ENCODE peak calls at places on chromosomes 12 and 14, in six cellular contexts. One of them, this sample, is unnamed.

GRCh38 chr12:27709932-27710591 is 570 bp upstream of the MRPS35 start:
- DNase-seq in IMR-90: peak
- DNase-seq in trophoblast cell: peak
- DNase-seq in H1: no peak
- DNase-seq in H9: no peak
- DNase-seq in neuronal stem cell: no peak
- DNase-seq in this sample: no peak

GRCh38 chr14:44613061-44613712 is 106.1 kb upstream of the FSCB start:
- DNase-seq in IMR-90: no peak
- DNase-seq in trophoblast cell: no peak
- DNase-seq in H1: no peak
- DNase-seq in H9: no peak
- DNase-seq in neuronal stem cell: no peak
- DNase-seq in this sample: no peak

GRCh38 chr12:109959411-109960093 is 36.6 kb downstream of the GIT2 start:
- DNase-seq in IMR-90: no peak
- DNase-seq in trophoblast cell: no peak
- DNase-seq in H1: no peak
- DNase-seq in H9: no peak
- DNase-seq in neuronal stem cell: no peak
- DNase-seq in this sample: no peak

GRCh38 chr12:108399514-108399913 is 60.4 kb upstream of the CMKLR1 start:
- DNase-seq in IMR-90: no peak
- DNase-seq in trophoblast cell: no peak
- DNase-seq in H1: no peak
- DNase-seq in H9: no peak
- DNase-seq in neuronal stem cell: no peak
- DNase-seq in this sample: no peak

GRCh38 chr14:37559386-37559785 is 35.7 kb downstream of the FOXA1 start:
- DNase-seq in IMR-90: peak
- DNase-seq in trophoblast cell: no peak
- DNase-seq in H1: no peak
- DNase-seq in H9: no peak
- DNase-seq in neuronal stem cell: no peak
- DNase-seq in this sample: peak

GRCh38 chr14:49886523-49886922 is 6.4 kb upstream of the ARF6 start:
- DNase-seq in IMR-90: no peak
- DNase-seq in trophoblast cell: no peak
- DNase-seq in H1: no peak
- DNase-seq in H9: no peak
- DNase-seq in neuronal stem cell: no peak
- DNase-seq in this sample: no peak

GRCh38 chr12:51247523-51248206 is 9.0 kb downstream of the DAZAP2 start:
- DNase-seq in IMR-90: no peak
- DNase-seq in trophoblast cell: no peak
- DNase-seq in H1: no peak
- DNase-seq in H9: peak
- DNase-seq in neuronal stem cell: no peak
- DNase-seq in this sample: no peak

GRCh38 chr12:28708918-28709371 is 440.1 kb upstream of the FAR2 start:
- DNase-seq in IMR-90: peak
- DNase-seq in trophoblast cell: peak
- DNase-seq in H1: no peak
- DNase-seq in H9: no peak
- DNase-seq in neuronal stem cell: no peak
- DNase-seq in this sample: no peak

GRCh38 chr12:92396647-92397258 is 251.1 kb upstream of the BTG1 start:
- DNase-seq in IMR-90: peak
- DNase-seq in trophoblast cell: no peak
- DNase-seq in H1: no peak
- DNase-seq in H9: no peak
- DNase-seq in neuronal stem cell: no peak
- DNase-seq in this sample: no peak

GRCh38 chr14:72892879-72893635 is 844 bp downstream of the DPF3 start:
- DNase-seq in IMR-90: no peak
- DNase-seq in trophoblast cell: no peak
- DNase-seq in H1: no peak
- DNase-seq in H9: no peak
- DNase-seq in neuronal stem cell: no peak
- DNase-seq in this sample: no peak

GRCh38 chr12:113462117-113462774 is 9.4 kb downstream of the LHX5 start:
- DNase-seq in IMR-90: peak
- DNase-seq in trophoblast cell: peak
- DNase-seq in H1: no peak
- DNase-seq in H9: peak
- DNase-seq in neuronal stem cell: peak
- DNase-seq in this sample: peak

GRCh38 chr12:52837341-52837741 is 3.2 kb upstream of the KRT79 start:
- DNase-seq in IMR-90: peak
- DNase-seq in trophoblast cell: peak
- DNase-seq in H1: no peak
- DNase-seq in H9: peak
- DNase-seq in neuronal stem cell: no peak
- DNase-seq in this sample: peak

GRCh38 chr12:50947932-50948331 is 4.4 kb upstream of the HIGD1C start:
- DNase-seq in IMR-90: no peak
- DNase-seq in trophoblast cell: no peak
- DNase-seq in H1: no peak
- DNase-seq in H9: no peak
- DNase-seq in neuronal stem cell: no peak
- DNase-seq in this sample: no peak

GRCh38 chr14:103393687-103394626 is 8.7 kb downstream of the MARK3 start:
- DNase-seq in IMR-90: peak
- DNase-seq in trophoblast cell: no peak
- DNase-seq in H1: no peak
- DNase-seq in H9: no peak
- DNase-seq in neuronal stem cell: no peak
- DNase-seq in this sample: no peak

GRCh38 chr12:85676816-85677749 is 159.1 kb downstream of the RASSF9 start:
- DNase-seq in IMR-90: no peak
- DNase-seq in trophoblast cell: no peak
- DNase-seq in H1: no peak
- DNase-seq in H9: no peak
- DNase-seq in neuronal stem cell: no peak
- DNase-seq in this sample: no peak

GRCh38 chr12:81811778-81812125 is 52.6 kb upstream of the PPFIA2 start:
- DNase-seq in IMR-90: no peak
- DNase-seq in trophoblast cell: no peak
- DNase-seq in H1: no peak
- DNase-seq in H9: no peak
- DNase-seq in neuronal stem cell: no peak
- DNase-seq in this sample: no peak

GRCh38 chr12:75977952-75978671 is 53.5 kb downstream of the PHLDA1 start:
- DNase-seq in IMR-90: peak
- DNase-seq in trophoblast cell: peak
- DNase-seq in H1: peak
- DNase-seq in H9: no peak
- DNase-seq in neuronal stem cell: peak
- DNase-seq in this sample: peak

GRCh38 chr14:39102265-39102968 is 618 bp downstream of the SEC23A start:
- DNase-seq in IMR-90: peak
- DNase-seq in trophoblast cell: peak
- DNase-seq in H1: no peak
- DNase-seq in H9: no peak
- DNase-seq in neuronal stem cell: no peak
- DNase-seq in this sample: peak

GRCh38 chr12:107734139-107734538 is 26.8 kb downstream of the PRDM4 start:
- DNase-seq in IMR-90: no peak
- DNase-seq in trophoblast cell: no peak
- DNase-seq in H1: no peak
- DNase-seq in H9: no peak
- DNase-seq in neuronal stem cell: no peak
- DNase-seq in this sample: no peak

GRCh38 chr12:43282106-43282505 is 269.9 kb downstream of the ADAMTS20 start:
- DNase-seq in IMR-90: peak
- DNase-seq in trophoblast cell: no peak
- DNase-seq in H1: no peak
- DNase-seq in H9: no peak
- DNase-seq in neuronal stem cell: no peak
- DNase-seq in this sample: no peak

DNA sequence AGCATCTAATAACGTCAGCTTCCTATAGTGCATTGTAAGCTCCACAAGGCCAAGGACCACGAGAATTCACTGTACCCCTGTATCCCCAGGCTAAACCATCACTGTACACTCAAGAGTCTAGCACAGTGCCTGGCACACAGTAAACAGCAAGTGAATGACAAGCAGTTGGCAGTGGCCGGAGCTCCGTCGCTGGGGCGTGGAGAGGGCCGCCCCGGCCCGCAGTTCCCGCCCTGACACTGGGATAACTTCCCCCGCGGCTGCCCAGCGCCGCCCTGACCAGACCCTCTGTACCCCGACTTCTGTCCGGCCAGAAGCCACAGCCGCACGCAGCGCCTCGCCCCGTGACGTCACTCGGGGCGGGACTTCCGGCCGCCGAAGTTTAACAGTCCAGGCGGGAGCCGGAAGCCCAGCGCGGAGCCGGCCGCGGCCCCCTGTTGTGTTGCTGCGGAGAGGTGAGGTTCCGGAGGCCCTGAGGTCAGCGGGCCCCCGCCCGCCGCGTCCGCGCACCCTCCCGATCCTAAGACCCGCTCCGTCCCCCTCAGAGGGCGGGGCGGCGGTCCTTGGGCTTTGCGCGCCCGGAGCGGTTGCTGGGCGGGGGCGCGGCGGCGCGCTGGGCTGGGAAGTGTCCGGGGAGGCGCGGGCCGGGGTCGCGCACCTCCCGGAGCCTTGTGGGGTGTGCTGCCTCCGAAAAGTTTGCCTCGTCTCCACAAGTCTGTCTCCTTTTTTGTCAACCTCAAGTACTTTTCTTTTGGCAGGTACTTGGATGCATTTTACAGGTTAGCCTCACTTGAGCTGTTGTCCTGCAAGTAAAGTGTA is at the start of gene NEDD1:
- DNase-seq in IMR-90: peak
- DNase-seq in trophoblast cell: peak
- DNase-seq in H1: peak
- DNase-seq in H9: peak
- DNase-seq in neuronal stem cell: peak
- DNase-seq in this sample: peak
- H3K4ac ChIP-seq in IMR-90: peak
- H3K4ac ChIP-seq in trophoblast cell: peak
- H3K4ac ChIP-seq in H1: no peak
- H3K4ac ChIP-seq in H9: no peak
- H3K4ac ChIP-seq in neuronal stem cell: peak
- H3K4ac ChIP-seq in this sample: peak

GRCh38 chr12:130715150-130715995 is 726 bp downstream of the RIMBP2 start:
- DNase-seq in IMR-90: no peak
- DNase-seq in trophoblast cell: no peak
- DNase-seq in H1: no peak
- DNase-seq in H9: no peak
- DNase-seq in neuronal stem cell: no peak
- DNase-seq in this sample: peak

GRCh38 chr12:130713581-130713991 is 2.5 kb downstream of the RIMBP2 start:
- DNase-seq in IMR-90: no peak
- DNase-seq in trophoblast cell: no peak
- DNase-seq in H1: no peak
- DNase-seq in H9: peak
- DNase-seq in neuronal stem cell: no peak
- DNase-seq in this sample: peak

GRCh38 chr12:130714091-130714590 is 2.0 kb downstream of the RIMBP2 start:
- DNase-seq in IMR-90: no peak
- DNase-seq in trophoblast cell: no peak
- DNase-seq in H1: no peak
- DNase-seq in H9: peak
- DNase-seq in neuronal stem cell: no peak
- DNase-seq in this sample: peak

GRCh38 chr12:130715996-130716917 is at the start of gene RIMBP2:
- DNase-seq in IMR-90: peak
- DNase-seq in trophoblast cell: no peak
- DNase-seq in H1: no peak
- DNase-seq in H9: peak
- DNase-seq in neuronal stem cell: peak
- DNase-seq in this sample: peak

GRCh38 chr12:130714591-130715149 is 1.4 kb downstream of the RIMBP2 start:
- DNase-seq in IMR-90: no peak
- DNase-seq in trophoblast cell: no peak
- DNase-seq in H1: no peak
- DNase-seq in H9: no peak
- DNase-seq in neuronal stem cell: no peak
- DNase-seq in this sample: peak
- H4K8ac ChIP-seq in IMR-90: no peak
- H4K8ac ChIP-seq in trophoblast cell: no peak
- H4K8ac ChIP-seq in H1: no peak
- H4K8ac ChIP-seq in H9: no peak
- H4K8ac ChIP-seq in neuronal stem cell: no peak
- H4K8ac ChIP-seq in this sample: no peak

GRCh38 chr12:124386059-124386458 is 91.2 kb downstream of the RFLNA start:
- DNase-seq in IMR-90: no peak
- DNase-seq in trophoblast cell: peak
- DNase-seq in H1: no peak
- DNase-seq in H9: no peak
- DNase-seq in neuronal stem cell: no peak
- DNase-seq in this sample: no peak
- H3K4ac ChIP-seq in IMR-90: peak
- H3K4ac ChIP-seq in trophoblast cell: peak
- H3K4ac ChIP-seq in H1: no peak
- H3K4ac ChIP-seq in H9: no peak
- H3K4ac ChIP-seq in neuronal stem cell: no peak
- H3K4ac ChIP-seq in this sample: no peak

GRCh38 chr14:93792391-93792790 is 4.1 kb upstream of the PRIMA1 start:
- DNase-seq in IMR-90: no peak
- DNase-seq in trophoblast cell: no peak
- DNase-seq in H1: no peak
- DNase-seq in H9: no peak
- DNase-seq in neuronal stem cell: no peak
- DNase-seq in this sample: no peak
- H4K8ac ChIP-seq in IMR-90: no peak
- H4K8ac ChIP-seq in trophoblast cell: no peak
- H4K8ac ChIP-seq in H1: no peak
- H4K8ac ChIP-seq in H9: no peak
- H4K8ac ChIP-seq in neuronal stem cell: no peak
- H4K8ac ChIP-seq in this sample: no peak

DNA sequence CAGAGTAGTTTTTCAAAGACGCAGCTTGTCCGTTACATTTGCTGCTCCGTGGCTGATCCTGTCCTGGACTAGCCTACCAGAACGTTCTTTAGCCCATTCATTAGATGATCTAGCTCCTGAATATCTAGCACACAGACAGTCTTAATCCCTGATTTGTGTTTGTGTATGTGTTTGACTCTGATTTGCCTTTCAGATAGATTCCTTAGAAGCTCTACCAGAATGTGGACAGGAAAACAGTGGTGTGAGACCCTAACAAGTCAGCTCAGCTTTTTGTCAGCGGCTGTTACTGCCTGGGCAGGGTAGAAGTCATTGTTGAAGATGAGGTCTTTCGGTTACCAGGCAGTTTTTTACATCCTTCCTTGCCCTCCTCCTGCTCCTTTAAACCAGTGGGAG is 60.4 kb downstream of the SAMD4A start:
- DNase-seq in IMR-90: no peak
- DNase-seq in trophoblast cell: no peak
- DNase-seq in H1: no peak
- DNase-seq in H9: no peak
- DNase-seq in neuronal stem cell: no peak
- DNase-seq in this sample: peak
- H3K4ac ChIP-seq in IMR-90: peak
- H3K4ac ChIP-seq in trophoblast cell: no peak
- H3K4ac ChIP-seq in H1: no peak
- H3K4ac ChIP-seq in H9: no peak
- H3K4ac ChIP-seq in neuronal stem cell: no peak
- H3K4ac ChIP-seq in this sample: no peak